ENCODE peak calls at places on chromosomes 6 and 20, in ten cellular contexts. H is activated T-cell treated with anti-CD3 and anti-CD28 coated beads for 1 hour; K is activated CD4-positive, alpha-beta T cell treated with anti-CD3 and anti-CD28 coated beads for 48 hours; R is heart right ventricle; J is dorsolateral prefrontal cortex; C is A549; E is NCI-H2081; Q is CD4-positive, alpha-beta memory T cell; I is heart left ventricle; M is SW480. A is an unnamed sample.

GRCh38 chr20:49594143-49594928 is 26.4 kb upstream of the PTGIS start:
- DNase-seq in Q (peak; percentile 50), I (peak; percentile 67), K (peak; percentile 88), H (no peak), R (peak; percentile 48), E (no peak), J (no peak), M (peak; percentile 40), C (no peak), A (no peak)

GRCh38 chr6:10099086-10099499 is 315.8 kb downstream of the TFAP2A start:
- DNase-seq in K (no peak), C (no peak), H (no peak), E (no peak), R (no peak), J (no peak), I (no peak), M (peak; percentile 58), Q (no peak), A (no peak)

GRCh38 chr20:21433329-21433890 is 36.1 kb upstream of the NKX2-4 start:
- DNase-seq in E (no peak), R (no peak), M (no peak), K (no peak), J (no peak), C (no peak), I (no peak), Q (no peak), H (no peak), A (no peak)

GRCh38 chr6:121917263-121917829 is 481.9 kb downstream of the GJA1 start:
- DNase-seq in H (no peak), I (no peak), K (no peak), C (no peak), M (no peak), R (no peak), J (no peak), Q (no peak), E (no peak), A (no peak)

GRCh38 chr20:37640600-37641561 is 52.9 kb upstream of the CTNNBL1 start:
- DNase-seq in I (no peak), C (no peak), K (no peak), R (no peak), M (no peak), E (peak; percentile 17), J (no peak), Q (no peak), H (no peak), A (no peak)

GRCh38 chr6:1502041-1502440 is 107.7 kb upstream of the FOXC1 start:
- DNase-seq in M (no peak), I (no peak), E (no peak), J (no peak), Q (no peak), C (no peak), H (no peak), K (no peak), R (no peak), A (no peak)

GRCh38 chr20:47370850-47371782 is 14.6 kb upstream of the ZMYND8 start:
- DNase-seq in C (no peak), R (no peak), E (no peak), K (no peak), M (no peak), Q (no peak), J (no peak), I (no peak), H (no peak), A (no peak)

GRCh38 chr20:25052255-25053206 is 5.4 kb downstream of the ACSS1 start:
- DNase-seq in H (no peak), K (no peak), M (no peak), Q (no peak), C (no peak), E (no peak), I (peak; percentile 22), R (no peak), J (peak; percentile 22), A (no peak)

GRCh38 chr20:53162251-53162835 is 190.2 kb downstream of the TSHZ2 start:
- DNase-seq in K (no peak), C (peak; percentile 18), E (no peak), J (no peak), I (peak; percentile 26), M (peak; percentile 85), Q (no peak), H (no peak), R (no peak), A (no peak)

GRCh38 chr6:1396952-1397868 is 7.8 kb downstream of the FOXF2 start:
- DNase-seq in Q (peak; percentile 54), H (peak; percentile 64), C (peak; percentile 55), I (peak; percentile 46), E (peak; percentile 51), M (peak; percentile 71), K (peak; percentile 80), R (peak; percentile 65), J (peak; percentile 60), A (peak; percentile 6)

GRCh38 chr6:56073761-56074160 is 173.6 kb downstream of the COL21A1 start:
- DNase-seq in H (no peak), J (no peak), Q (no peak), M (no peak), I (no peak), C (no peak), K (no peak), R (no peak), E (no peak), A (no peak)

GRCh38 chr6:50128420-50129005 is 78.8 kb upstream of the DEFB112 start:
- DNase-seq in J (no peak), H (no peak), I (no peak), M (peak; percentile 30), K (no peak), E (no peak), R (no peak), Q (no peak), C (no peak), A (no peak)

GRCh38 chr6:108750801-108751200 is 97.4 kb upstream of the ARMC2 start:
- DNase-seq in I (no peak), J (no peak), E (no peak), H (no peak), Q (no peak), K (no peak), C (no peak), M (no peak), R (no peak), A (no peak)

GRCh38 chr6:25253371-25253770 is 25.8 kb upstream of the CARMIL1 start:
- DNase-seq in E (peak; percentile 49), I (no peak), M (no peak), J (no peak), K (no peak), Q (no peak), C (no peak), R (no peak), H (no peak), A (no peak)

GRCh38 chr6:145783796-145784195 is 30.8 kb downstream of the FBXO30 start:
- DNase-seq in M (no peak), K (no peak), Q (no peak), J (no peak), I (no peak), E (no peak), H (no peak), C (no peak), R (no peak), A (no peak)

GRCh38 chr20:40749985-40750506 is 61.0 kb upstream of the MAFB start:
- DNase-seq in K (no peak), M (no peak), Q (no peak), E (no peak), I (no peak), H (no peak), R (no peak), J (no peak), C (no peak), A (no peak)

GRCh38 chr6:42784739-42785498 is 3.1 kb downstream of the BICRAL start:
- DNase-seq in K (no peak), M (no peak), Q (no peak), C (no peak), H (no peak), J (no peak), E (no peak), I (no peak), R (no peak), A (no peak)

GRCh38 chr20:45934046-45934586 is 367 bp upstream of the PCIF1 start:
- DNase-seq in J (peak; percentile 79), C (peak; percentile 54), Q (peak; percentile 62), R (peak; percentile 81), H (no peak), K (no peak), E (peak; percentile 75), M (peak; percentile 53), I (peak; percentile 78), A (peak; percentile 79)

GRCh38 chr6:162638931-162639574 is 88.5 kb downstream of the PRKN start:
- DNase-seq in H (no peak), J (no peak), C (no peak), R (no peak), Q (no peak), M (no peak), I (no peak), E (no peak), K (no peak), A (no peak)

GRCh38 chr6:62613920-62614319 is 327.9 kb upstream of the KHDRBS2 start:
- DNase-seq in E (no peak), Q (no peak), K (no peak), C (no peak), J (no peak), R (no peak), H (no peak), M (no peak), I (no peak), A (no peak)

GRCh38 chr20:35648836-35649235 is 15.9 kb downstream of the CPNE1 start:
- DNase-seq in R (no peak), K (no peak), I (no peak), H (no peak), Q (no peak), C (no peak), E (no peak), J (no peak), M (no peak), A (no peak)

GRCh38 chr6:106823732-106824351 is 150.7 kb downstream of the CD24 start:
- DNase-seq in I (no peak), Q (no peak), J (no peak), M (no peak), E (no peak), H (no peak), C (no peak), R (no peak), K (no peak), A (no peak)

GRCh38 chr20:25291432-25292133 is 43.7 kb downstream of the PYGB start:
- DNase-seq in R (no peak), E (no peak), Q (peak; percentile 9), I (no peak), H (no peak), K (no peak), J (no peak), C (no peak), M (no peak), A (no peak)

GRCh38 chr6:44489912-44490604 is 102.6 kb downstream of the CDC5L start:
- DNase-seq in H (no peak), E (no peak), J (peak; percentile 46), R (no peak), K (no peak), C (peak; percentile 44), Q (no peak), I (no peak), M (peak; percentile 47), A (no peak)

GRCh38 chr6:140485740-140486467 is 1111.5 kb upstream of the CITED2 start:
- DNase-seq in E (no peak), R (no peak), Q (no peak), H (no peak), I (no peak), J (no peak), M (no peak), K (peak; percentile 8), C (peak; percentile 23), A (no peak)

GRCh38 chr6:31660224-31660997 is at the start of gene C6orf47:
- DNase-seq in E (peak; percentile 79), K (peak; percentile 82), M (peak; percentile 75), I (peak; percentile 91), J (peak; percentile 86), R (peak; percentile 89), C (peak; percentile 72), H (peak; percentile 70), Q (peak; percentile 76), A (peak; percentile 27)

GRCh38 chr6:139752086-139752485 is 377.6 kb upstream of the CITED2 start:
- DNase-seq in R (no peak), E (no peak), H (no peak), Q (no peak), I (no peak), K (no peak), J (no peak), M (no peak), C (no peak), A (no peak)

GRCh38 chr20:24859539-24859938 is 89.5 kb upstream of the CST7 start:
- DNase-seq in C (no peak), I (no peak), M (no peak), H (no peak), J (no peak), E (no peak), K (no peak), Q (no peak), R (no peak), A (no peak)

A was measured in nucleus accumbens.